ENCODE peak calls at places on chromosomes 16 and 17, in six cellular contexts. Z is IMR-90, X is heart left ventricle, J is GM13977, A is AG04450, P is HT1080. E is an unnamed sample.

GRCh38 chr17:78272181-78272913 is 40.9 kb downstream of the TMEM235 start:
- DNase-seq in A (peak), Z (peak), P (peak), J (no peak), X (peak), E (peak)

GRCh38 chr16:29877266-29877961 is 14.4 kb upstream of the CDIPT start:
- DNase-seq in Z (peak), A (no peak), X (no peak), P (peak), J (peak), E (no peak)

GRCh38 chr17:47203984-47204721 is 5.0 kb upstream of the MYL4 start:
- DNase-seq in Z (peak), X (no peak), J (no peak), A (no peak), P (peak), E (no peak)

GRCh38 chr17:45261577-45262515 is at the start of gene SPATA32:
- DNase-seq in P (peak), Z (peak), J (peak), X (peak), A (no peak), E (peak)

GRCh38 chr16:53773150-53773846 is 69.3 kb downstream of the FTO start:
- DNase-seq in A (peak), Z (peak), J (peak), X (peak), P (peak), E (no peak)

GRCh38 chr17:73633736-73634135 is 10.5 kb downstream of the SDK2 start:
- DNase-seq in X (no peak), P (no peak), Z (no peak), A (no peak), J (no peak), E (peak)

GRCh38 chr17:47649972-47650524 is 329 bp downstream of the KPNB1 start:
- DNase-seq in X (no peak), J (peak), A (no peak), P (no peak), Z (no peak), E (no peak)

GRCh38 chr16:4226251-4227039 is 15.4 kb downstream of the SRL start:
- DNase-seq in A (no peak), X (no peak), P (no peak), Z (no peak), J (no peak), E (no peak)

GRCh38 chr16:15643453-15644305 is 725 bp upstream of the MARF1 start:
- DNase-seq in Z (peak), X (no peak), P (peak), A (peak), J (no peak), E (no peak)